ENCODE peak calls at places on chromosomes 12 and 14, in nine cellular contexts. One of them, this sample, is unnamed.

GRCh38 chr12:124537525-124538193 is 29.8 kb downstream of the NCOR2 start:
- DNase-seq in iPS-NIHi11: no peak
- DNase-seq in fibroblast of pulmonary artery: no peak
- DNase-seq in posterior cingulate gyrus: peak; percentile 69
- DNase-seq in CD4-positive, alpha-beta T cell: no peak
- DNase-seq in stimulated activated CD8-positive, alpha-beta memory T cell treated with anti-CD3 and anti-CD28 coated beads, Interleukin-12 subunit alpha, Interleukin-12 subunit beta, amount 100 ng/mL, for 4 hours: no peak
- DNase-seq in COLO829: no peak
- DNase-seq in stimulated activated CD4-positive, alpha-beta T cell treated with anti-CD3 and anti-CD28 coated beads, Interleukin-4, amount 100 ng/mL, for 24 hours: no peak
- DNase-seq in non-pigmented ciliary epithelial cell: no peak
- DNase-seq in this sample: peak; percentile 49

GRCh38 chr12:23055004-23055403 is 430.0 kb downstream of the ETNK1 start:
- DNase-seq in iPS-NIHi11: peak; percentile 61
- DNase-seq in fibroblast of pulmonary artery: peak; percentile 26
- DNase-seq in posterior cingulate gyrus: no peak
- DNase-seq in CD4-positive, alpha-beta T cell: no peak
- DNase-seq in stimulated activated CD8-positive, alpha-beta memory T cell treated with anti-CD3 and anti-CD28 coated beads, Interleukin-12 subunit alpha, Interleukin-12 subunit beta, amount 100 ng/mL, for 4 hours: no peak
- DNase-seq in COLO829: peak; percentile 56
- DNase-seq in stimulated activated CD4-positive, alpha-beta T cell treated with anti-CD3 and anti-CD28 coated beads, Interleukin-4, amount 100 ng/mL, for 24 hours: no peak
- DNase-seq in non-pigmented ciliary epithelial cell: no peak
- DNase-seq in this sample: no peak

GRCh38 chr12:118680361-118680963 is 300.9 kb upstream of the SRRM4 start:
- DNase-seq in iPS-NIHi11: no peak
- DNase-seq in fibroblast of pulmonary artery: no peak
- DNase-seq in posterior cingulate gyrus: no peak
- DNase-seq in CD4-positive, alpha-beta T cell: no peak
- DNase-seq in stimulated activated CD8-positive, alpha-beta memory T cell treated with anti-CD3 and anti-CD28 coated beads, Interleukin-12 subunit alpha, Interleukin-12 subunit beta, amount 100 ng/mL, for 4 hours: no peak
- DNase-seq in COLO829: no peak
- DNase-seq in stimulated activated CD4-positive, alpha-beta T cell treated with anti-CD3 and anti-CD28 coated beads, Interleukin-4, amount 100 ng/mL, for 24 hours: no peak
- DNase-seq in non-pigmented ciliary epithelial cell: no peak
- DNase-seq in this sample: no peak

GRCh38 chr14:101365329-101366158 is 195.8 kb upstream of the DIO3 start:
- DNase-seq in iPS-NIHi11: no peak
- DNase-seq in fibroblast of pulmonary artery: no peak
- DNase-seq in posterior cingulate gyrus: no peak
- DNase-seq in CD4-positive, alpha-beta T cell: no peak
- DNase-seq in stimulated activated CD8-positive, alpha-beta memory T cell treated with anti-CD3 and anti-CD28 coated beads, Interleukin-12 subunit alpha, Interleukin-12 subunit beta, amount 100 ng/mL, for 4 hours: no peak
- DNase-seq in COLO829: no peak
- DNase-seq in stimulated activated CD4-positive, alpha-beta T cell treated with anti-CD3 and anti-CD28 coated beads, Interleukin-4, amount 100 ng/mL, for 24 hours: no peak
- DNase-seq in non-pigmented ciliary epithelial cell: no peak
- DNase-seq in this sample: no peak

GRCh38 chr12:94761559-94761958 is 111.2 kb upstream of the TMCC3 start:
- DNase-seq in iPS-NIHi11: no peak
- DNase-seq in fibroblast of pulmonary artery: peak; percentile 94
- DNase-seq in posterior cingulate gyrus: no peak
- DNase-seq in CD4-positive, alpha-beta T cell: no peak
- DNase-seq in stimulated activated CD8-positive, alpha-beta memory T cell treated with anti-CD3 and anti-CD28 coated beads, Interleukin-12 subunit alpha, Interleukin-12 subunit beta, amount 100 ng/mL, for 4 hours: no peak
- DNase-seq in COLO829: peak; percentile 49
- DNase-seq in stimulated activated CD4-positive, alpha-beta T cell treated with anti-CD3 and anti-CD28 coated beads, Interleukin-4, amount 100 ng/mL, for 24 hours: no peak
- DNase-seq in non-pigmented ciliary epithelial cell: peak; percentile 90
- DNase-seq in this sample: no peak

GRCh38 chr14:67575684-67576083 is 24.4 kb downstream of the PIGH start:
- DNase-seq in iPS-NIHi11: no peak
- DNase-seq in fibroblast of pulmonary artery: peak; percentile 5
- DNase-seq in posterior cingulate gyrus: no peak
- DNase-seq in CD4-positive, alpha-beta T cell: no peak
- DNase-seq in stimulated activated CD8-positive, alpha-beta memory T cell treated with anti-CD3 and anti-CD28 coated beads, Interleukin-12 subunit alpha, Interleukin-12 subunit beta, amount 100 ng/mL, for 4 hours: no peak
- DNase-seq in COLO829: no peak
- DNase-seq in stimulated activated CD4-positive, alpha-beta T cell treated with anti-CD3 and anti-CD28 coated beads, Interleukin-4, amount 100 ng/mL, for 24 hours: no peak
- DNase-seq in non-pigmented ciliary epithelial cell: no peak
- DNase-seq in this sample: no peak

GRCh38 chr12:82688035-82688501 is 1.4 kb downstream of the TMTC2 start:
- DNase-seq in iPS-NIHi11: no peak
- DNase-seq in fibroblast of pulmonary artery: peak; percentile 19
- DNase-seq in posterior cingulate gyrus: no peak
- DNase-seq in CD4-positive, alpha-beta T cell: no peak
- DNase-seq in stimulated activated CD8-positive, alpha-beta memory T cell treated with anti-CD3 and anti-CD28 coated beads, Interleukin-12 subunit alpha, Interleukin-12 subunit beta, amount 100 ng/mL, for 4 hours: no peak
- DNase-seq in COLO829: no peak
- DNase-seq in stimulated activated CD4-positive, alpha-beta T cell treated with anti-CD3 and anti-CD28 coated beads, Interleukin-4, amount 100 ng/mL, for 24 hours: no peak
- DNase-seq in non-pigmented ciliary epithelial cell: no peak
- DNase-seq in this sample: no peak

GRCh38 chr12:132275110-132275531 is 54.3 kb downstream of the GALNT9 start:
- DNase-seq in iPS-NIHi11: peak; percentile 89
- DNase-seq in fibroblast of pulmonary artery: peak; percentile 62
- DNase-seq in posterior cingulate gyrus: peak; percentile 56
- DNase-seq in CD4-positive, alpha-beta T cell: no peak
- DNase-seq in stimulated activated CD8-positive, alpha-beta memory T cell treated with anti-CD3 and anti-CD28 coated beads, Interleukin-12 subunit alpha, Interleukin-12 subunit beta, amount 100 ng/mL, for 4 hours: no peak
- DNase-seq in COLO829: peak; percentile 54
- DNase-seq in stimulated activated CD4-positive, alpha-beta T cell treated with anti-CD3 and anti-CD28 coated beads, Interleukin-4, amount 100 ng/mL, for 24 hours: no peak
- DNase-seq in non-pigmented ciliary epithelial cell: no peak
- DNase-seq in this sample: peak; percentile 71

GRCh38 chr14:105881021-105881930 is 354.9 kb downstream of the TMEM121 start:
- DNase-seq in iPS-NIHi11: no peak
- DNase-seq in fibroblast of pulmonary artery: no peak
- DNase-seq in posterior cingulate gyrus: peak; percentile 4
- DNase-seq in CD4-positive, alpha-beta T cell: no peak
- DNase-seq in stimulated activated CD8-positive, alpha-beta memory T cell treated with anti-CD3 and anti-CD28 coated beads, Interleukin-12 subunit alpha, Interleukin-12 subunit beta, amount 100 ng/mL, for 4 hours: no peak
- DNase-seq in COLO829: no peak
- DNase-seq in stimulated activated CD4-positive, alpha-beta T cell treated with anti-CD3 and anti-CD28 coated beads, Interleukin-4, amount 100 ng/mL, for 24 hours: no peak
- DNase-seq in non-pigmented ciliary epithelial cell: no peak
- DNase-seq in this sample: no peak

GRCh38 chr12:89157413-89157812 is 194.9 kb downstream of the DUSP6 start:
- DNase-seq in iPS-NIHi11: no peak
- DNase-seq in fibroblast of pulmonary artery: no peak
- DNase-seq in posterior cingulate gyrus: no peak
- DNase-seq in CD4-positive, alpha-beta T cell: no peak
- DNase-seq in stimulated activated CD8-positive, alpha-beta memory T cell treated with anti-CD3 and anti-CD28 coated beads, Interleukin-12 subunit alpha, Interleukin-12 subunit beta, amount 100 ng/mL, for 4 hours: no peak
- DNase-seq in COLO829: no peak
- DNase-seq in stimulated activated CD4-positive, alpha-beta T cell treated with anti-CD3 and anti-CD28 coated beads, Interleukin-4, amount 100 ng/mL, for 24 hours: no peak
- DNase-seq in non-pigmented ciliary epithelial cell: no peak
- DNase-seq in this sample: no peak

GRCh38 chr14:71594828-71595227 is 337.4 kb upstream of the RGS6 start:
- DNase-seq in iPS-NIHi11: no peak
- DNase-seq in fibroblast of pulmonary artery: no peak
- DNase-seq in posterior cingulate gyrus: peak; percentile 15
- DNase-seq in CD4-positive, alpha-beta T cell: no peak
- DNase-seq in stimulated activated CD8-positive, alpha-beta memory T cell treated with anti-CD3 and anti-CD28 coated beads, Interleukin-12 subunit alpha, Interleukin-12 subunit beta, amount 100 ng/mL, for 4 hours: no peak
- DNase-seq in COLO829: no peak
- DNase-seq in stimulated activated CD4-positive, alpha-beta T cell treated with anti-CD3 and anti-CD28 coated beads, Interleukin-4, amount 100 ng/mL, for 24 hours: no peak
- DNase-seq in non-pigmented ciliary epithelial cell: no peak
- DNase-seq in this sample: no peak